ENCODE peak calls at places on chromosomes 6 and 20, in nine cellular contexts. D is activated CD4-positive, CD25-positive, alpha-beta regulatory T cell treated with anti-CD3 and anti-CD28 coated beads, Interleukin-2, amount 50 U/mL, for 72 hours; J is tibial nerve; S is cerebellar cortex; F is T-helper 2 cell; Z is HuH-7; E is upper lobe of right lung; I is SK-N-MC; W is T-helper 17 cell. N is an unnamed sample.

GRCh38 chr6:4017847-4018193 is 61.1 kb downstream of the FAM217A start:
- DNase-seq in I (no peak), S (no peak), D (no peak), Z (no peak), J (no peak), F (no peak), E (no peak), W (no peak), N (no peak)

GRCh38 chr6:169907419-169908115 is 156.1 kb downstream of the ERMARD start:
- DNase-seq in Z (no peak), W (no peak), I (no peak), F (no peak), D (no peak), S (no peak), J (no peak), E (no peak), N (no peak)

GRCh38 chr20:41308290-41308691 is 9.2 kb downstream of the ZHX3 start:
- DNase-seq in J (no peak), Z (no peak), I (no peak), W (no peak), S (no peak), D (no peak), E (no peak), F (no peak), N (peak; percentile 33)

GRCh38 chr6:7652957-7653356 is 63.0 kb downstream of the SNRNP48 start:
- DNase-seq in F (no peak), D (no peak), I (no peak), J (no peak), E (no peak), W (no peak), S (no peak), Z (no peak), N (no peak)

GRCh38 chr6:149129401-149130077 is 188.0 kb upstream of the TAB2 start:
- DNase-seq in S (no peak), F (no peak), I (no peak), E (no peak), W (no peak), J (peak; percentile 28), D (no peak), Z (no peak), N (no peak)

GRCh38 chr20:36885355-36885754 is 9.4 kb downstream of the TLDC2 start:
- DNase-seq in S (no peak), W (no peak), E (no peak), F (no peak), J (no peak), D (no peak), Z (no peak), I (no peak), N (no peak)

GRCh38 chr6:55888917-55889316 is 13.5 kb upstream of the BMP5 start:
- DNase-seq in Z (no peak), E (no peak), W (no peak), J (no peak), I (no peak), S (no peak), F (no peak), D (no peak), N (no peak)

GRCh38 chr6:156461647-156462046 is 315.5 kb upstream of the ARID1B start:
- DNase-seq in D (no peak), F (no peak), I (no peak), J (no peak), W (no peak), Z (no peak), S (no peak), E (no peak), N (no peak)